ENCODE peak calls at places on chromosomes 16 and 17, in eight cellular contexts. I is AG09319; V is heart right ventricle; G is stimulated activated CD4-positive, alpha-beta T cell treated with anti-CD3 and anti-CD28 coated beads, TNF-alpha, amount 100 ng/mL, for 4 hours; X is foreskin keratinocyte; H is activated T-cell treated with anti-CD3 and anti-CD28 coated beads for 24 hours; K is nephron progenitor cell; U is activated naive CD4-positive, alpha-beta T cell treated with Interleukin-2 at 50 U/mL for 16 hours. F is an unnamed sample.

GRCh38 chr17:73396429-73397277 is 84.9 kb upstream of the CDC42EP4 start:
- DNase-seq in I (no peak), V (no peak), G (no peak), X (no peak), H (no peak), K (no peak), U (no peak), F (no peak)

GRCh38 chr17:48589831-48590602 is at the start of gene HOXB3:
- DNase-seq in I (no peak), V (no peak), G (no peak), X (no peak), H (no peak), K (peak; percentile 80), U (no peak), F (no peak)

GRCh38 chr17:38355256-38355655 is 3.6 kb downstream of the SOCS7 start:
- DNase-seq in I (no peak), V (no peak), G (no peak), X (no peak), H (no peak), K (no peak), U (no peak), F (no peak)

GRCh38 chr17:81901167-81902022 is 643 bp upstream of the NPB start:
- DNase-seq in I (no peak), V (no peak), G (no peak), X (no peak), H (no peak), K (no peak), U (no peak), F (no peak)

GRCh38 chr16:2003827-2004641 is 5.6 kb downstream of the ZNF598 start:
- DNase-seq in I (peak; percentile 42), V (peak; percentile 90), G (peak; percentile 80), X (peak; percentile 52), H (peak; percentile 76), K (peak; percentile 98), U (peak; percentile 89), F (peak; percentile 96)

GRCh38 chr16:57760357-57761160 is 25.0 kb downstream of the KATNB1 start:
- DNase-seq in I (no peak), V (no peak), G (no peak), X (no peak), H (no peak), K (no peak), U (no peak), F (no peak)

GRCh38 chr17:60415146-60415545 is 7.1 kb upstream of the CHCT1 start:
- DNase-seq in I (no peak), V (no peak), G (no peak), X (no peak), H (no peak), K (no peak), U (no peak), F (no peak)

GRCh38 chr16:1640261-1640956 is 28.2 kb downstream of the CRAMP1 start:
- DNase-seq in I (no peak), V (no peak), G (no peak), X (no peak), H (no peak), K (no peak), U (no peak), F (no peak)

GRCh38 chr17:62704381-62704971 is 77.0 kb downstream of the MRC2 start:
- DNase-seq in I (no peak), V (no peak), G (no peak), X (peak; percentile 76), H (no peak), K (peak; percentile 45), U (no peak), F (no peak)

GRCh38 chr17:5931611-5932010 is 138.6 kb upstream of the WSCD1 start:
- DNase-seq in I (no peak), V (no peak), G (no peak), X (no peak), H (no peak), K (peak; percentile 50), U (no peak), F (no peak)

GRCh38 chr17:47950448-47950847 is 7.2 kb downstream of the PRR15L start:
- DNase-seq in I (no peak), V (no peak), G (no peak), X (no peak), H (no peak), K (no peak), U (no peak), F (no peak)

GRCh38 chr17:73492802-73493139 is 151.5 kb downstream of the SDK2 start:
- DNase-seq in I (no peak), V (no peak), G (no peak), X (no peak), H (no peak), K (no peak), U (no peak), F (peak; percentile 73)

GRCh38 chr16:4415538-4416199 is 727 bp downstream of the CORO7 start:
- DNase-seq in I (no peak), V (peak; percentile 54), G (peak; percentile 29), X (no peak), H (peak; percentile 26), K (peak; percentile 49), U (peak; percentile 64), F (peak; percentile 72)

GRCh38 chr16:75267631-75268264 is 16.3 kb upstream of the BCAR1 start:
- DNase-seq in I (no peak), V (peak; percentile 80), G (no peak), X (peak; percentile 81), H (no peak), K (no peak), U (no peak), F (peak; percentile 54)

GRCh38 chr17:60231234-60231633 is 81.5 kb downstream of the CA4 start:
- DNase-seq in I (no peak), V (no peak), G (no peak), X (no peak), H (no peak), K (no peak), U (no peak), F (peak; percentile 62)